ENCODE peak calls at places on chromosomes 11 and 22, in eight cellular contexts. A, X, B, Q, J, S, P and N are unnamed samples. For H3K4me1, the result is how much of the 10 kb centered on the place peaks cover.

GRCh38 chr22:50571264-50572175 is 6.7 kb downstream of the CPT1B start:
- DNase-seq in S (no peak), A (no peak), B (no peak), X (no peak), P (no peak), J (no peak), Q (no peak), N (no peak)

GRCh38 chr22:29814003-29814402 is 24.1 kb downstream of the ASCC2 start:
- DNase-seq in B (no peak), X (no peak), S (no peak), Q (no peak), A (no peak), J (no peak), P (no peak), N (no peak)

GRCh38 chr11:60970369-60970774 is 1.1 kb upstream of the CD6 start:
- DNase-seq in Q (peak), P (peak), S (peak), B (peak), A (peak), X (peak), J (peak), N (peak)

GRCh38 chr22:30882974-30883533 is 85.5 kb downstream of the MORC2 start:
- DNase-seq in S (no peak), J (no peak), X (no peak), P (no peak), A (no peak), B (no peak), Q (no peak), N (peak)

GRCh38 chr22:31496735-31497146 is 405 bp downstream of the SFI1 start:
- DNase-seq in P (no peak), X (peak), S (peak), Q (peak), B (peak), J (no peak), A (no peak), N (peak)

GRCh38 chr11:82786001-82786400 is 52.3 kb upstream of the FAM181B start:
- DNase-seq in A (no peak), B (no peak), P (no peak), X (no peak), Q (no peak), J (no peak), S (no peak), N (no peak)

GRCh38 chr11:18844753-18845367 is 53.3 kb upstream of the PTPN5 start:
- DNase-seq in P (no peak), S (peak), J (peak), A (peak), B (peak), Q (peak), X (no peak), N (no peak)

GRCh38 chr11:118620529-118621070 is 13.2 kb downstream of the PHLDB1 start:
- DNase-seq in P (peak), A (no peak), B (peak), Q (no peak), S (no peak), X (no peak), J (no peak), N (no peak)

GRCh38 chr22:35437038-35437437 is 37.1 kb downstream of the MCM5 start:
- DNase-seq in A (peak), P (no peak), S (peak), Q (peak), X (no peak), J (no peak), B (no peak), N (peak)

GRCh38 chr22:24191381-24191841 is 10.1 kb downstream of the SUSD2 start:
- DNase-seq in P (no peak), B (no peak), J (no peak), S (no peak), X (no peak), Q (no peak), A (no peak), N (no peak)

GRCh38 chr11:17719028-17719939 is at the start of gene MYOD1:
- DNase-seq in B (no peak), P (no peak), X (no peak), J (no peak), Q (no peak), A (no peak), S (no peak), N (no peak)

GRCh38 chr11:80831374-80831773 is 1390.5 kb upstream of the TENM4 start:
- DNase-seq in J (no peak), B (no peak), X (no peak), S (no peak), A (no peak), P (no peak), Q (no peak), N (no peak)

GRCh38 chr11:68099474-68100405 is 21.4 kb downstream of the CHKA start:
- DNase-seq in A (no peak), B (peak), Q (peak), J (peak), P (peak), X (peak), S (no peak), N (no peak)

GRCh38 chr11:33690290-33691050 is 10.2 kb downstream of the C11orf91 start:
- DNase-seq in J (peak), B (peak), Q (no peak), S (no peak), X (no peak), P (peak), A (peak), N (no peak)
- H3K4me1 ChIP-seq in J (under half), B (under half), Q (under half), S (under half), X (under half), P (under half), A (half or more), N (half or more)

GRCh38 chr11:73389134-73389525 is 12.9 kb downstream of the RELT start:
- DNase-seq in S (no peak), J (no peak), A (no peak), Q (no peak), B (no peak), X (no peak), P (no peak), N (no peak)
- H3K4me1 ChIP-seq in S (half or more), J (under half), A (half or more), Q (half or more), B (under half), X (under half), P (under half), N (half or more)

GRCh38 chr11:91091564-91091963 is 868.7 kb upstream of the CHORDC1 start:
- DNase-seq in S (no peak), P (no peak), J (no peak), Q (no peak), A (no peak), X (no peak), B (no peak), N (no peak)
- H3K4me1 ChIP-seq in S (under half), P (under half), J (under half), Q (under half), A (under half), X (under half), B (under half), N (under half)

GRCh38 chr11:12768731-12769673 is 94.8 kb downstream of the TEAD1 start:
- DNase-seq in J (no peak), X (no peak), B (no peak), A (no peak), Q (no peak), S (no peak), P (no peak), N (no peak)
- H3K4me1 ChIP-seq in J (under half), X (under half), B (under half), A (half or more), Q (under half), S (under half), P (under half), N (under half)

GRCh38 chr11:19988598-19988997 is 171.7 kb downstream of the DBX1 start:
- DNase-seq in X (no peak), Q (no peak), B (peak), S (no peak), A (no peak), P (no peak), J (peak), N (no peak)

GRCh38 chr11:19987243-19987870 is 172.9 kb downstream of the DBX1 start:
- DNase-seq in B (no peak), X (no peak), S (no peak), Q (no peak), P (no peak), A (no peak), J (no peak), N (no peak)

GRCh38 chr11:19984048-19984742 is 176.1 kb downstream of the DBX1 start:
- DNase-seq in A (no peak), J (no peak), X (no peak), S (no peak), P (no peak), B (no peak), Q (no peak), N (no peak)

GRCh38 chr11:19982761-19983495 is 177.3 kb downstream of the DBX1 start:
- DNase-seq in B (peak), J (peak), Q (no peak), S (no peak), X (no peak), A (no peak), P (no peak), N (no peak)

DNA sequence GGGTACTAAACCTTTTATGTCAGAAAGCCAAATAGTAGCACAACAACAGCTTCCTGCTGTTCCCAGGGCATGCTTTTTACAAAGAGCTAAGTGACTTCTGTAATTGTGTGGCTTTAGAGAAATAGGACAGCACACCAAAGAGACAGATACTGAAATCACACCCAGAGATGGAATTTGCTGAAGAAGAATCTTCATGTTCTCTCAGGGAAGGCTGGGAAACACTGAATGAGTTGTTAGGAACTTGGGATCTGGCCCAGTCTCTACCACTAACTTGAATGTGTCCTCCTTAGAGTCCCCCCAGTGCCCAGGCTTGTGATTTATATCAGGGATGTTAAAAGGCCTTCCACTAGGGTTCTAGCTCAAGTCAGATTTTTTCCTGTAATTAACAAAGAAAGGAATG is 175.2 kb downstream of the DBX1 start:
- DNase-seq in B (no peak), A (no peak), Q (no peak), P (no peak), J (no peak), S (no peak), X (no peak), N (no peak)
- H3K4me1 ChIP-seq in B (under half), A (half or more), Q (under half), P (under half), J (under half), S (under half), X (under half), N (under half)

GRCh38 chr11:64762916-64763803 is 3.4 kb upstream of the PYGM start:
- DNase-seq in B (peak), Q (peak), P (no peak), J (peak), S (peak), A (no peak), X (peak), N (peak)

GRCh38 chr11:64763804-64764611 is 4.2 kb upstream of the PYGM start:
- DNase-seq in S (no peak), B (no peak), A (no peak), J (no peak), X (peak), Q (no peak), P (no peak), N (no peak)

GRCh38 chr11:64764753-64765152 is 5.0 kb upstream of the PYGM start:
- DNase-seq in P (no peak), A (no peak), S (no peak), J (no peak), Q (no peak), B (no peak), X (no peak), N (peak)

GRCh38 chr11:64760759-64761417 is 1.1 kb upstream of the PYGM start:
- DNase-seq in J (no peak), B (no peak), P (no peak), S (no peak), X (no peak), A (no peak), Q (no peak), N (peak)

DNA sequence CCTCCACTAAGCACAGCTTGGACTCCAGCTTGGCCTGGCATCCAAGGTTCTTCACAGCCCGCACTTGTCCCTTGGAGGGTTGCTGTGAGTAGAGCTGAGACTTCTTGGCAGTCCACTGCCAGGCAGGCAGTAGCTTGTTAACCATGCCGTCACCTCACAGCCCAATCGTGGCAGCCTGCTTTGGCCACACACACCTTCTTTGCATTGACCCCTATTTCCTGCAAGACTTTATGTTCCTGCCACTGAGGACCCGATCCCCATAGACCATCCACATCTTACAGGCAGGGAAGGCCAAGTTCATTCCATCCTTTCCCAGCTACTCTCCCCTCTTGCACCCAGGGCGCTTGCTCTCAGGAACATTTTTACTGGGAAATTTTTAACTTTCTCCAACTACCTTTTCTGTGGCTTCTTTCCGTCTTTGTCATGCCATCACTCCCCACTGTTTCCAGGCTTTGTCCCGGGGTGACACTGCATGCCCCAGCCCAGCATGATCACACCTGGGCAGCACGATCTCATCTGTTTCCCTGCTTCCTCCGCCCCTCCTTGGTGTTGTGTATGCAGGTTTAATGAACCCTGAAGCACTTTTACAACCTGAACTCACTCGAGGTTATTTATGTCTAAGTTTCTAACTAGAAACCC is 2.6 kb upstream of the PYGM start:
- DNase-seq in A (no peak), Q (no peak), X (no peak), B (no peak), P (no peak), S (no peak), J (no peak), N (peak)
- H3K4me1 ChIP-seq in A (under half), Q (under half), X (half or more), B (half or more), P (under half), S (under half), J (under half), N (half or more)

DNA sequence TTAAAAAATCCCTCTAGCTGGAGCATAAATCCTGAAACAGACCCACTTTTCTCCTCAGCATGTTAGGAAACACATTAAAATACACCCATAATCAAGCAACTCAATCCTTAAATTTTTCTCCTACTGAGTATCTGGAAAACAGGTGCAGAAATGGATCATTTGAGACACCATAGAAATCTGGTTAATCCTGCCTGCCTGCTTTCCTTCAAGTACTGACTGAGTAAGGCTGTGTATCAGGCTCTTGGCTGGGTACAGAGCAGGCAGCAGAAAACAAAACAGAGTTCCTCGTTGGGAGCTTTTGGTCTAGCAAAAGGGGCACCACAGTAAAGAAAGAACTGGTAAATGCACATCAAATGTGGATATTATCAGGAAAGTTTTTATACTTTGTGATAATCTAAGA is 1.9 kb downstream of the KCNQ1OT1 start:
- DNase-seq in S (no peak), P (no peak), B (no peak), X (no peak), Q (no peak), A (no peak), J (no peak), N (peak)
- H3K4me1 ChIP-seq in S (under half), P (under half), B (under half), X (under half), Q (under half), A (under half), J (under half), N (under half)

DNA sequence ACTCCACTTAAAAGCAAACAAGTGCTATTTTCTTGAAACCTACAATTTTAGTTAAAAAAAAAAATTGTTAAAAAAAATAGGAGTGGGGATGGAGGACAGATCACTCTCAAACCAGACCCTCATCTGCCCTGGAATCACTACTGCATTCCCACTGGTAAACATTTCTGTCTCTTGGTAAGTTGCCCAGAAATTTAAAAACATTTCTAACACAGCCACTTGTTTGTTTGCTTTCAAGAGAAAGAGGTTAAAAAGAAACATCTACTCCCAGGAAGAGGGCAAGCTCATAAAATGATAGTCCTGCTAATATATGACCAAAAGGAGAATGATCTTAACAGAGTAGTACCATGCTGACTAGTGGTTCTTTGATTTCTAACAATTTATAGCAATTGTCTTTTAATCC is 83.3 kb downstream of the SGSM3 start:
- DNase-seq in X (no peak), A (no peak), P (no peak), Q (no peak), B (peak), J (peak), S (no peak), N (no peak)
- H3K4me1 ChIP-seq in X (half or more), A (half or more), P (under half), Q (half or more), B (under half), J (under half), S (under half), N (half or more)

GRCh38 chr11:126697937-126698336 is 302.6 kb downstream of the KIRREL3 start:
- DNase-seq in X (no peak), A (no peak), P (no peak), S (peak), B (no peak), Q (no peak), J (no peak), N (no peak)

GRCh38 chr11:126696976-126697375 is 303.6 kb downstream of the KIRREL3 start:
- DNase-seq in J (no peak), S (no peak), B (no peak), Q (no peak), P (no peak), X (no peak), A (no peak), N (no peak)

GRCh38 chr11:126698576-126698975 is 302.0 kb downstream of the KIRREL3 start:
- DNase-seq in Q (no peak), P (no peak), B (no peak), X (no peak), A (no peak), S (no peak), J (no peak), N (no peak)

GRCh38 chr11:126700773-126701554 is 299.6 kb downstream of the KIRREL3 start:
- DNase-seq in J (no peak), X (no peak), P (no peak), Q (no peak), B (no peak), A (no peak), S (no peak), N (no peak)

GRCh38 chr11:126695293-126695692 is 305.3 kb downstream of the KIRREL3 start:
- DNase-seq in A (no peak), Q (no peak), J (no peak), X (no peak), P (no peak), S (peak), B (no peak), N (no peak)
- H3K4me1 ChIP-seq in A (under half), Q (under half), J (under half), X (under half), P (under half), S (under half), B (under half), N (under half)

GRCh38 chr11:99519095-99519494 is 498.3 kb downstream of the CNTN5 start:
- DNase-seq in S (no peak), Q (no peak), B (no peak), A (no peak), X (no peak), P (no peak), J (no peak), N (no peak)

DNA sequence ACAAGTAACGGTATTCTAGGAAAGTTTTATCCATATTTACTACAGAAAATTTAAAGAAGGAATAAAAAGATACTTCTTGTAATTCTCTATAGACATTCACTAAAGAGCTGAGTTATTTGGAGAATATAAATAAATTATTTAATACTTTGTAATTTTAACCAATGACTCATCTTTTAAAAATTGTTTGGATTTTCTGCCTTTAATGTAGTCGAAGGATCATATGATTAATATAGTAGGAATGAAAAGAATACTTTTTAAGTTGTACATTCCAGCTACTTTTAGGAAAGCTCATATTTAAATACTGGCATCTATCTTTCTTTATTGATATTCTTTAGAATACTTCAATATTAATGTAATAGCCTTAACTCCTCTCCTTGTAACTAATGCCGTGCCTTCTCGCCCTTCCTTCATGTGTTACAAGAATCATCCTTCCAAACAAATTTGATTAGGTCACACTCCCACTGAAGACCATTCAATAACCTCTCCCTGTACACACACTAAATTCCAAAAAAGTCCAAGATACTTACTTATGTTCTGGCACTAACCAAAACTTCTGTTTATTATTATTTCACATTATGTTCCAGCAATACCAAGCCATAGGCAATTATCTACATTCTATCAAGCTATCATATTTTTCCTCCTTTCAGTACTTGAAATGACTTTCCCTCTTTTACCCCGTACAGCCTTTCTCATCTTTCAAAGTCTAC is 501.9 kb downstream of the CNTN5 start:
- DNase-seq in J (peak), P (no peak), B (no peak), X (no peak), Q (no peak), A (no peak), S (no peak), N (no peak)
- H3K4me1 ChIP-seq in J (under half), P (under half), B (under half), X (under half), Q (under half), A (under half), S (under half), N (under half)